ENCODE peak calls at places on chromosome 3, in seven cellular contexts. Z is iPS DF 6.9; R is fibroblast of pulmonary artery; N is NCI-H524; U is activated T-helper 9 cell treated with anti-CD3 and anti-CD28 coated beads, Interleukin-2, amount 50 U/mL, for 16 hours; O is EH; W is keratinocyte. Q is an unnamed sample.

GRCh38 chr3:13325092-13325491 is 95.0 kb downstream of the NUP210 start:
- DNase-seq in W (no peak), U (no peak), O (peak; percentile 23), N (no peak), Z (no peak), R (no peak), Q (no peak)

GRCh38 chr3:112120485-112120836 is 12.6 kb downstream of the GCSAM start:
- DNase-seq in R (no peak), N (no peak), U (no peak), Z (no peak), O (no peak), W (no peak), Q (no peak)

GRCh38 chr3:72487078-72487765 is 361.0 kb downstream of the SHQ1 start:
- DNase-seq in O (peak; percentile 97), Z (no peak), U (peak; percentile 15), R (peak; percentile 82), N (no peak), W (no peak), Q (no peak)

GRCh38 chr3:128584412-128585020 is 66.1 kb downstream of the RPN1 start:
- DNase-seq in N (peak; percentile 91), O (peak; percentile 86), U (no peak), R (peak; percentile 83), Z (no peak), W (no peak), Q (no peak)

GRCh38 chr3:24417730-24418129 is 76.9 kb downstream of the THRB start:
- DNase-seq in O (no peak), Z (no peak), R (no peak), U (no peak), N (no peak), W (no peak), Q (no peak)

GRCh38 chr3:71684046-71684730 is 41.0 kb downstream of the EIF4E3 start:
- DNase-seq in W (no peak), Z (no peak), O (no peak), N (no peak), R (no peak), U (no peak), Q (no peak)

GRCh38 chr3:188929138-188929537 is 242.6 kb upstream of the TPRG1 start:
- DNase-seq in U (no peak), R (no peak), O (peak; percentile 19), Z (no peak), N (peak; percentile 64), W (no peak), Q (no peak)

GRCh38 chr3:88061749-88062148 is 2.7 kb downstream of the ZNF654 start:
- DNase-seq in Z (no peak), W (no peak), O (peak; percentile 6), R (no peak), N (no peak), U (no peak), Q (no peak)

GRCh38 chr3:62562596-62562995 is 189.2 kb upstream of the FEZF2 start:
- DNase-seq in U (no peak), R (peak; percentile 74), O (no peak), N (no peak), Z (no peak), W (no peak), Q (no peak)

GRCh38 chr3:46715507-46716175 is 2.0 kb downstream of the PRSS50 start:
- DNase-seq in Z (no peak), W (no peak), R (no peak), N (no peak), U (no peak), O (no peak), Q (no peak)

GRCh38 chr3:52231502-52232278 is 6.2 kb upstream of the TLR9 start:
- DNase-seq in W (no peak), U (peak; percentile 85), O (peak; percentile 63), N (peak; percentile 39), Z (no peak), R (peak; percentile 59), Q (peak; percentile 97)

GRCh38 chr3:14548321-14548729 is 8.2 kb upstream of the GRIP2 start:
- DNase-seq in N (peak; percentile 77), R (peak; percentile 70), W (no peak), Z (peak; percentile 29), U (peak; percentile 6), O (peak; percentile 72), Q (peak; percentile 76)

GRCh38 chr3:129365296-129365695 is 63.1 kb downstream of the EFCAB12 start:
- DNase-seq in W (no peak), U (no peak), N (no peak), R (no peak), O (no peak), Z (no peak), Q (no peak)

GRCh38 chr3:51585871-51586270 is 47.4 kb downstream of the RAD54L2 start:
- DNase-seq in U (no peak), Z (no peak), N (no peak), W (no peak), R (no peak), O (no peak), Q (no peak)

GRCh38 chr3:179247289-179248020 is 3.5 kb downstream of the KCNMB3 start:
- DNase-seq in Z (no peak), W (no peak), U (no peak), O (no peak), N (no peak), R (peak; percentile 14), Q (no peak)

GRCh38 chr3:15527031-15527459 is 5.5 kb upstream of the COLQ start:
- DNase-seq in R (peak; percentile 21), O (no peak), Z (peak; percentile 48), U (no peak), W (no peak), N (peak; percentile 44), Q (peak; percentile 76)

GRCh38 chr3:46566040-46566631 is at the start of gene LRRC2:
- DNase-seq in R (peak; percentile 76), U (no peak), Z (no peak), N (peak; percentile 39), O (peak; percentile 72), W (no peak), Q (no peak)

GRCh38 chr3:13140596-13140995 is 67.4 kb upstream of the IQSEC1 start:
- DNase-seq in Z (no peak), U (no peak), O (no peak), W (no peak), R (no peak), N (no peak), Q (no peak)

GRCh38 chr3:27483117-27484001 is 825 bp downstream of the SLC4A7 start:
- DNase-seq in Z (no peak), R (peak; percentile 79), U (peak; percentile 6), W (no peak), O (peak; percentile 84), N (peak; percentile 51), Q (peak; percentile 63)

GRCh38 chr3:69294014-69294771 is 91.7 kb downstream of the FRMD4B start:
- DNase-seq in W (peak; percentile 85), U (no peak), R (peak; percentile 70), O (peak; percentile 71), N (peak; percentile 78), Z (no peak), Q (no peak)

GRCh38 chr3:134598813-134599563 is 51.8 kb downstream of the KY start:
- DNase-seq in O (no peak), Z (no peak), R (no peak), U (no peak), N (no peak), W (no peak), Q (no peak)

GRCh38 chr3:14803101-14803980 is 15.4 kb upstream of the FGD5 start:
- DNase-seq in U (no peak), R (no peak), N (peak; percentile 25), W (no peak), O (peak; percentile 40), Z (no peak), Q (no peak)

Q was measured in H1.